ENCODE peak calls at places on chromosomes 2 and 18, in five cellular contexts. A is heart right ventricle, E is right cardiac atrium, L is A549, Z is lung. D is an unnamed sample.

GRCh38 chr2:218953366-218953954 is 6.0 kb upstream of the CDK5R2 start:
- DNase-seq in Z (no peak), A (no peak), E (no peak), L (no peak), D (no peak)

GRCh38 chr2:16438571-16439294 is 226.9 kb downstream of the CYRIA start:
- DNase-seq in L (no peak), A (no peak), Z (no peak), E (no peak), D (no peak)

GRCh38 chr2:237558918-237559645 is 7.3 kb upstream of the PRLH start:
- DNase-seq in A (peak), E (peak), Z (no peak), L (no peak), D (no peak)

GRCh38 chr2:121944072-121944829 is 188.8 kb downstream of the TSN start:
- DNase-seq in Z (no peak), A (no peak), L (peak), E (no peak), D (no peak)

GRCh38 chr2:67694464-67694863 is 297.3 kb downstream of the ETAA1 start:
- DNase-seq in A (no peak), L (no peak), E (no peak), Z (no peak), D (no peak)

GRCh38 chr2:10043256-10043905 is at the start of gene KLF11:
- DNase-seq in A (peak), E (peak), Z (peak), L (peak), D (peak)

GRCh38 chr18:59810740-59811520 is 88.9 kb upstream of the PMAIP1 start:
- DNase-seq in A (no peak), Z (no peak), E (no peak), L (no peak), D (no peak)

GRCh38 chr2:74226648-74227213 is 28.3 kb downstream of the MTHFD2 start:
- DNase-seq in L (no peak), E (peak), A (peak), Z (no peak), D (no peak)

GRCh38 chr2:105643405-105644173 is 101.1 kb upstream of the NCK2 start:
- DNase-seq in Z (no peak), E (no peak), A (no peak), L (no peak), D (no peak)

GRCh38 chr2:105645971-105646370 is 98.7 kb upstream of the NCK2 start:
- DNase-seq in Z (no peak), L (no peak), A (no peak), E (no peak), D (no peak)

GRCh38 chr2:105646423-105647076 is 98.2 kb upstream of the NCK2 start:
- DNase-seq in A (no peak), E (no peak), Z (no peak), L (no peak), D (no peak)

GRCh38 chr2:105645031-105645940 is 99.4 kb upstream of the NCK2 start:
- DNase-seq in L (no peak), Z (no peak), E (no peak), A (no peak), D (no peak)

DNA sequence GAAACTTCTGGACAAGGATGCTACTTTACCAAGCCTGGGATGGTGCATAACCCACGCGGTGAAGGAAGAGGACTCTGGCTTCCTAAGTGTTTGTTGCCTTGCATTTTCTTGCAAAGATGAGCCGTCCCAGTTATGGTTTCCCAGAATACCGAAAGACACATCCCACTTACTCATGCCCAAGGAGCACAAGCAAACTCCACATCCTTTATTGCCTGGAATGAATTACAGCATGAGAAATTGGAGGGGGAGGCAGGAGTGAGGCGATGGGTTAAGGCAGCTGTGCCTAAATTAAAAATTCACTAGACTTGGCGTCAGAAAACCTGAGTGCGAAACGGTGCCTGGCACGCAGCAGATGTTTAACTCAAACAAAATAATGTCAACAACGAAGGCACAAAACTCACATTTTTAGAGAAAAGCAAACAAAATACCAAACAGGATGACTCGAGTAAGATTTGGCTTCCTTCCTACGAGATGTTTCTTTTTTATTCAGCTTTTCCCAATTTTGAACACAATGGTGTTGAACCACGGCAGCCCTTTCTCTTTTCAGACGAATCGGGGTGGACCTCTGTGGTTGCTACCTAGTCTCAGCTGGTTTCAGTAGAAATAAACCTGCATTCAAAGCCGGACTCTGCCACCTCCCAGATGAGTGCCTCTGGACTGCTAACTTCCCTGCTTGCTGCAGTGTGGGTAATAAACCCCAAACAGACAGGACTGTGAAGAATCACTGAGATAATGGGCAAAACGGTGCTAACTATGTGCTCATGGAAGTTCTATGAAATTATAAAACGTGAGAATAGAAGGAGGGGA is 100.3 kb upstream of the NCK2 start:
- DNase-seq in Z (no peak), A (no peak), L (no peak), E (no peak), D (no peak)
- H3K27ac ChIP-seq in Z (no peak), A (no peak), L (peak), E (no peak), D (no peak)

GRCh38 chr2:226609361-226609760 is 190.3 kb downstream of the IRS1 start:
- DNase-seq in E (no peak), Z (no peak), L (no peak), A (no peak), D (no peak)

GRCh38 chr2:226611196-226611943 is 188.2 kb downstream of the IRS1 start:
- DNase-seq in L (no peak), A (no peak), E (no peak), Z (no peak), D (no peak)

GRCh38 chr2:226607379-226607778 is 192.2 kb downstream of the IRS1 start:
- DNase-seq in Z (no peak), A (no peak), E (no peak), L (no peak), D (no peak)

GRCh38 chr2:226605642-226606041 is 194.0 kb downstream of the IRS1 start:
- DNase-seq in E (no peak), L (no peak), Z (no peak), A (no peak), D (no peak)

GRCh38 chr2:226608393-226608955 is 191.1 kb downstream of the IRS1 start:
- DNase-seq in L (no peak), A (no peak), E (no peak), Z (no peak), D (no peak)
- H3K4me3 ChIP-seq in L (no peak), A (no peak), E (no peak), Z (no peak), D (no peak)

GRCh38 chr2:38526195-38526594 is 76.5 kb downstream of the HNRNPLL start:
- DNase-seq in L (no peak), E (no peak), Z (no peak), A (no peak), D (no peak)

GRCh38 chr2:38529208-38529607 is 73.5 kb downstream of the HNRNPLL start:
- DNase-seq in E (no peak), L (no peak), Z (no peak), A (no peak), D (no peak)

GRCh38 chr2:38524580-38524979 is 78.1 kb downstream of the HNRNPLL start:
- DNase-seq in L (no peak), E (no peak), Z (no peak), A (no peak), D (no peak)

GRCh38 chr2:38527338-38528007 is 75.3 kb downstream of the HNRNPLL start:
- DNase-seq in E (no peak), Z (no peak), A (no peak), L (no peak), D (no peak)

DNA sequence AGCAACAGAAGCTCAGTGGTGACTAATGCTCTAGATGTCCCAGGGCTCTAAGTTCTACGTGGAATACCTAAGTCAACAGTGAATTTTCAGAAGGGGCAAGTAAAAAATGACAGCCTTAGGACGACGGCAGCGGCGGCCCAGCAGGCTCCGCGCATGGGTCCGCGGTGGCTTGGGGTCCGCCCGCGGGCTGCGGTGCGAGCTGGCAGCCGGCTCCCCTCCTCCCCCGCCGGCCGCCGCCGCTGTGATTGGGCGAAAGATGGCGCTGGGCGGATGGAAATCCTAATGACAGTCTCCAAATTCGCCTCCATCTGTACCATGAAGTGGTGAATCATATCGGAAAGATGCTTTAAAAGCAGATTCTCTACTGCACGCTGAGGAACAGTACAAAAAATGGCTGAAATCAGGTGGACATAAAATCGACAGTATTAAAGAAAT is 74.7 kb downstream of the HNRNPLL start:
- DNase-seq in A (peak), E (peak), Z (no peak), L (peak), D (no peak)
- H3K27ac ChIP-seq in A (no peak), E (peak), Z (no peak), L (peak), D (no peak)

GRCh38 chr18:48946329-48946835 is 4.4 kb downstream of the SMAD7 start:
- DNase-seq in E (no peak), A (no peak), L (no peak), Z (no peak), D (no peak)
- H3K4me3 ChIP-seq in E (peak), A (no peak), L (peak), Z (no peak), D (no peak)

DNA sequence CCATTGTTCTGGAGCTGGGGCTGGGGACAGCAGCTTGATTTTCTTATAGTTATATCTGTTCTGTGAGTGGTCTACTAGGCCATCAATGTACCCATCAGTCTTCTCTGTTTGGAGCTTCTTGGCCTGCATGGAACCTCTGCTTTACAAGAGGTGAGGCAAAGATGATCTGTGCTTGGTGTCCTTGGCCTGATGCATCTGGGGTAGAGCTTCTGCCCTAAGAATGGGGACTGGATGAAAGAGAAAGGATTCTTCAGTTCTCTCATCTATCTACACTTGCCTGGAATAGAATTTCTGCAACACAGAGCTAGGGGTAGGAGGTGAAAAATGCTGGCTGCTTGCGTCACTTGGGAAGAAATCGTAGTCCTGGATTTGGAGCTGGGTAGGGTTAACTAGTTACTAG is 46.2 kb downstream of the ACSL3 start:
- DNase-seq in E (no peak), Z (no peak), A (no peak), L (no peak), D (no peak)
- H3K27ac ChIP-seq in E (no peak), Z (no peak), A (no peak), L (no peak), D (no peak)

GRCh38 chr2:135948642-135949355 is 36.6 kb downstream of the DARS1 start:
- DNase-seq in Z (no peak), L (peak), A (no peak), E (no peak), D (peak)
- H3K4me3 ChIP-seq in Z (no peak), L (peak), A (no peak), E (no peak), D (no peak)

DNA sequence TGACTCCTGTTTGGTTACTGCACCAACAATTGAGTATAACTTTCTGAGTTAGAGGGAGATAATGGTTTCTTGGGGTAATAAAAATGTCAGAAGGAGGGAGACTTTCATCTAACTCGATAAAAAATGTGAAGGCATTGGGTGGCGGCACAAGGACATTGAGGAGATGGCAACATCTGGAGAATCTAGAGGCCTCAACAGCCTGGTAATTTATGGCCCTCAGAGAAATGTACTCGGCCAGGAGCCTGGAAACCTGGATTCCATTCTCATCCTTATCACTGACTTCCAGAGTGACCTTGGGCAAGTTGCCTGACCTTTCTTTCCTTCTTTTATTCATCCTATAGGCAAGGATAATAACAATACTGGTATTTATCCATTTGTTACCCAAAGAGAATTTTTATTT is 173.5 kb upstream of the MEX3C start:
- DNase-seq in E (no peak), L (no peak), A (no peak), Z (no peak), D (no peak)
- H3K27ac ChIP-seq in E (no peak), L (no peak), A (no peak), Z (no peak), D (no peak)

GRCh38 chr2:113156278-113157107 is 17.3 kb upstream of the PSD4 start:
- DNase-seq in Z (peak), L (no peak), E (no peak), A (no peak), D (no peak)
- H3K4me3 ChIP-seq in Z (no peak), L (peak), E (peak), A (no peak), D (peak)

DNA sequence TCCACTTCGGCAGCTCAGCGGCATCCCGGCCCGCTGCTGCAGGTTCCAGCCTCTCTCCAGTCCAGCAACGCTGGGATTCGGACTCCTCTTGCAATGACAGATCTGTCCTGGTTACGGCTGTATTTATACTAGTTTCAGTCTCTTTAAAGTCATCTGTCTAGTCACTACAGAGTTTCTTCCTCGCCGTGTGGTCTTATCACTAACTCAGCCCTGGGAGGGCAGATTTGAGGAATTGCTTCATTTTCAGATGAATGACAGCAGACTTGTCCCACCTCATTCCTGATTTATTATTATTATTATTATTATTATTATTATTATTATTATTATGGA is 2.2 kb downstream of the KLHL29 start:
- DNase-seq in L (no peak), A (no peak), Z (no peak), E (no peak), D (no peak)
- H3K27ac ChIP-seq in L (no peak), A (no peak), Z (no peak), E (no peak), D (no peak)